ENCODE peak calls at places on chromosome 20, in five cellular contexts. One of them, this sample, is unnamed.

GRCh38 chr20:24953621-24954133 is 4.6 kb downstream of the CST7 start:
- DNase-seq in EL: no peak
- DNase-seq in BE2C: no peak
- DNase-seq in CD8-positive, alpha-beta memory T cell: peak
- DNase-seq in NCI-H510A treated with DMSO at 0.1 percent for 48 hours: no peak
- DNase-seq in this sample: no peak

GRCh38 chr20:62211769-62212288 is 8.2 kb downstream of the HRH3 start:
- DNase-seq in NCI-H510A treated with DMSO at 0.1 percent for 48 hours: no peak
- DNase-seq in CD8-positive, alpha-beta memory T cell: no peak
- DNase-seq in EL: no peak
- DNase-seq in BE2C: no peak
- DNase-seq in this sample: no peak

GRCh38 chr20:63457737-63458136 is 14.7 kb downstream of the KCNQ2 start:
- DNase-seq in EL: peak
- DNase-seq in CD8-positive, alpha-beta memory T cell: no peak
- DNase-seq in NCI-H510A treated with DMSO at 0.1 percent for 48 hours: no peak
- DNase-seq in BE2C: peak
- DNase-seq in this sample: no peak

GRCh38 chr20:2558581-2559301 is 22.4 kb downstream of the TMC2 start:
- DNase-seq in BE2C: no peak
- DNase-seq in NCI-H510A treated with DMSO at 0.1 percent for 48 hours: no peak
- DNase-seq in EL: peak
- DNase-seq in CD8-positive, alpha-beta memory T cell: no peak
- DNase-seq in this sample: peak

GRCh38 chr20:18031888-18032509 is 25.7 kb downstream of the OVOL2 start:
- DNase-seq in EL: no peak
- DNase-seq in CD8-positive, alpha-beta memory T cell: no peak
- DNase-seq in BE2C: no peak
- DNase-seq in NCI-H510A treated with DMSO at 0.1 percent for 48 hours: no peak
- DNase-seq in this sample: no peak

GRCh38 chr20:56870271-56870670 is 241.2 kb downstream of the TFAP2C start:
- DNase-seq in BE2C: no peak
- DNase-seq in CD8-positive, alpha-beta memory T cell: no peak
- DNase-seq in NCI-H510A treated with DMSO at 0.1 percent for 48 hours: no peak
- DNase-seq in EL: no peak
- DNase-seq in this sample: no peak

GRCh38 chr20:32820000-32820697 is 395 bp downstream of the MAPRE1 start:
- DNase-seq in CD8-positive, alpha-beta memory T cell: peak
- DNase-seq in BE2C: peak
- DNase-seq in NCI-H510A treated with DMSO at 0.1 percent for 48 hours: peak
- DNase-seq in EL: no peak
- DNase-seq in this sample: peak

GRCh38 chr20:6566821-6567220 is 200.7 kb upstream of the BMP2 start:
- DNase-seq in CD8-positive, alpha-beta memory T cell: no peak
- DNase-seq in EL: peak
- DNase-seq in NCI-H510A treated with DMSO at 0.1 percent for 48 hours: no peak
- DNase-seq in BE2C: no peak
- DNase-seq in this sample: no peak

GRCh38 chr20:24779886-24780285 is 169.2 kb upstream of the CST7 start:
- DNase-seq in CD8-positive, alpha-beta memory T cell: no peak
- DNase-seq in EL: no peak
- DNase-seq in BE2C: no peak
- DNase-seq in NCI-H510A treated with DMSO at 0.1 percent for 48 hours: no peak
- DNase-seq in this sample: no peak

GRCh38 chr20:59087829-59088433 is 45.3 kb upstream of the PRELID3B start:
- DNase-seq in EL: peak
- DNase-seq in NCI-H510A treated with DMSO at 0.1 percent for 48 hours: peak
- DNase-seq in BE2C: peak
- DNase-seq in CD8-positive, alpha-beta memory T cell: peak
- DNase-seq in this sample: peak

GRCh38 chr20:58684291-58684690 is 8.3 kb upstream of the NPEPL1 start:
- DNase-seq in EL: no peak
- DNase-seq in CD8-positive, alpha-beta memory T cell: no peak
- DNase-seq in BE2C: no peak
- DNase-seq in NCI-H510A treated with DMSO at 0.1 percent for 48 hours: no peak
- DNase-seq in this sample: no peak

GRCh38 chr20:58228103-58228483 is 360 bp downstream of the ANKRD60 start:
- DNase-seq in CD8-positive, alpha-beta memory T cell: no peak
- DNase-seq in BE2C: no peak
- DNase-seq in EL: no peak
- DNase-seq in NCI-H510A treated with DMSO at 0.1 percent for 48 hours: no peak
- DNase-seq in this sample: no peak

GRCh38 chr20:11902264-11902663 is 15.4 kb upstream of the BTBD3 start:
- DNase-seq in NCI-H510A treated with DMSO at 0.1 percent for 48 hours: no peak
- DNase-seq in EL: peak
- DNase-seq in CD8-positive, alpha-beta memory T cell: no peak
- DNase-seq in BE2C: no peak
- DNase-seq in this sample: peak

GRCh38 chr20:32327087-32327681 is 30.9 kb upstream of the ASXL1 start:
- DNase-seq in EL: peak
- DNase-seq in BE2C: no peak
- DNase-seq in NCI-H510A treated with DMSO at 0.1 percent for 48 hours: peak
- DNase-seq in CD8-positive, alpha-beta memory T cell: no peak
- DNase-seq in this sample: no peak

GRCh38 chr20:10924628-10925266 is 250.9 kb upstream of the JAG1 start:
- DNase-seq in EL: peak
- DNase-seq in NCI-H510A treated with DMSO at 0.1 percent for 48 hours: peak
- DNase-seq in CD8-positive, alpha-beta memory T cell: no peak
- DNase-seq in BE2C: no peak
- DNase-seq in this sample: no peak

GRCh38 chr20:57743450-57744095 is 33.8 kb upstream of the PMEPA1 start:
- DNase-seq in NCI-H510A treated with DMSO at 0.1 percent for 48 hours: no peak
- DNase-seq in BE2C: no peak
- DNase-seq in CD8-positive, alpha-beta memory T cell: no peak
- DNase-seq in EL: no peak
- DNase-seq in this sample: no peak

GRCh38 chr20:49418832-49419231 is 63.6 kb downstream of the KCNB1 start:
- DNase-seq in NCI-H510A treated with DMSO at 0.1 percent for 48 hours: no peak
- DNase-seq in EL: no peak
- DNase-seq in CD8-positive, alpha-beta memory T cell: no peak
- DNase-seq in BE2C: no peak
- DNase-seq in this sample: no peak

GRCh38 chr20:38550274-38550673 is 30.7 kb upstream of the ADIG start:
- DNase-seq in EL: no peak
- DNase-seq in BE2C: no peak
- DNase-seq in CD8-positive, alpha-beta memory T cell: no peak
- DNase-seq in NCI-H510A treated with DMSO at 0.1 percent for 48 hours: no peak
- DNase-seq in this sample: no peak

GRCh38 chr20:6582449-6582848 is 185.0 kb upstream of the BMP2 start:
- DNase-seq in CD8-positive, alpha-beta memory T cell: no peak
- DNase-seq in NCI-H510A treated with DMSO at 0.1 percent for 48 hours: no peak
- DNase-seq in BE2C: no peak
- DNase-seq in EL: peak
- DNase-seq in this sample: no peak